ENCODE peak calls at places on chromosome 20, in five cellular contexts. One of them, this sample, is unnamed.

GRCh38 chr20:24462461-24463010 is 6.9 kb upstream of the SYNDIG1 start:
- DNase-seq in A549: no peak
- DNase-seq in SK-N-SH: no peak
- DNase-seq in ovary: no peak
- DNase-seq in H1: no peak
- DNase-seq in this sample: no peak

GRCh38 chr20:34907616-34908469 is 31.4 kb downstream of the ACSS2 start:
- DNase-seq in A549: peak; percentile 63
- DNase-seq in SK-N-SH: peak; percentile 82
- DNase-seq in ovary: peak; percentile 54
- DNase-seq in H1: no peak
- DNase-seq in this sample: no peak

GRCh38 chr20:13008761-13009681 is at the start of gene SPTLC3:
- DNase-seq in A549: no peak
- DNase-seq in SK-N-SH: no peak
- DNase-seq in ovary: peak; percentile 52
- DNase-seq in H1: no peak
- DNase-seq in this sample: peak; percentile 73

GRCh38 chr20:50144362-50144761 is 9.2 kb downstream of the PEDS1 start:
- DNase-seq in A549: peak; percentile 49
- DNase-seq in SK-N-SH: no peak
- DNase-seq in ovary: peak; percentile 55
- DNase-seq in H1: no peak
- DNase-seq in this sample: peak; percentile 89

GRCh38 chr20:50221501-50222323 is 31.1 kb downstream of the CEBPB start:
- DNase-seq in A549: no peak
- DNase-seq in SK-N-SH: no peak
- DNase-seq in ovary: no peak
- DNase-seq in H1: no peak
- DNase-seq in this sample: no peak

GRCh38 chr20:40606237-40606636 is 82.8 kb downstream of the MAFB start:
- DNase-seq in A549: no peak
- DNase-seq in SK-N-SH: no peak
- DNase-seq in ovary: no peak
- DNase-seq in H1: no peak
- DNase-seq in this sample: no peak

GRCh38 chr20:34708621-34709043 is 4.5 kb downstream of the TP53INP2 start:
- DNase-seq in A549: peak; percentile 72
- DNase-seq in SK-N-SH: peak; percentile 76
- DNase-seq in ovary: peak; percentile 73
- DNase-seq in H1: peak; percentile 82
- DNase-seq in this sample: peak; percentile 79

GRCh38 chr20:43776691-43777090 is 49.9 kb upstream of the GTSF1L start:
- DNase-seq in A549: no peak
- DNase-seq in SK-N-SH: no peak
- DNase-seq in ovary: no peak
- DNase-seq in H1: no peak
- DNase-seq in this sample: no peak

GRCh38 chr20:37263686-37264085 is 2.1 kb upstream of the GHRH start:
- DNase-seq in A549: no peak
- DNase-seq in SK-N-SH: no peak
- DNase-seq in ovary: no peak
- DNase-seq in H1: no peak
- DNase-seq in this sample: no peak

GRCh38 chr20:43859994-43860393 is 54.7 kb upstream of the TOX2 start:
- DNase-seq in A549: no peak
- DNase-seq in SK-N-SH: peak; percentile 42
- DNase-seq in ovary: no peak
- DNase-seq in H1: no peak
- DNase-seq in this sample: no peak

GRCh38 chr20:22795897-22796296 is 211.5 kb upstream of the FOXA2 start:
- DNase-seq in A549: peak; percentile 79
- DNase-seq in SK-N-SH: no peak
- DNase-seq in ovary: peak; percentile 82
- DNase-seq in H1: no peak
- DNase-seq in this sample: peak; percentile 89

GRCh38 chr20:54058420-54059139 is 11.8 kb downstream of the BCAS1 start:
- DNase-seq in A549: no peak
- DNase-seq in SK-N-SH: no peak
- DNase-seq in ovary: no peak
- DNase-seq in H1: no peak
- DNase-seq in this sample: no peak

GRCh38 chr20:43375586-43375985 is 82.1 kb upstream of the SRSF6 start:
- DNase-seq in A549: no peak
- DNase-seq in SK-N-SH: no peak
- DNase-seq in ovary: no peak
- DNase-seq in H1: no peak
- DNase-seq in this sample: no peak

GRCh38 chr20:1463971-1464570 is 2.6 kb downstream of the NSFL1C start:
- DNase-seq in A549: no peak
- DNase-seq in SK-N-SH: no peak
- DNase-seq in ovary: no peak
- DNase-seq in H1: peak; percentile 6
- DNase-seq in this sample: no peak

GRCh38 chr20:34965051-34965450 is 9.4 kb downstream of the MYH7B start:
- DNase-seq in A549: no peak
- DNase-seq in SK-N-SH: no peak
- DNase-seq in ovary: no peak
- DNase-seq in H1: no peak
- DNase-seq in this sample: no peak

GRCh38 chr20:24469116-24470030 is at the start of gene SYNDIG1:
- DNase-seq in A549: peak; percentile 25
- DNase-seq in SK-N-SH: peak; percentile 39
- DNase-seq in ovary: no peak
- DNase-seq in H1: peak; percentile 84
- DNase-seq in this sample: peak; percentile 48

GRCh38 chr20:40710608-40711007 is 21.6 kb upstream of the MAFB start:
- DNase-seq in A549: no peak
- DNase-seq in SK-N-SH: no peak
- DNase-seq in ovary: no peak
- DNase-seq in H1: peak; percentile 32
- DNase-seq in this sample: no peak

GRCh38 chr20:42082611-42083010 is 464.4 kb upstream of the CHD6 start:
- DNase-seq in A549: no peak
- DNase-seq in SK-N-SH: peak; percentile 81
- DNase-seq in ovary: peak; percentile 39
- DNase-seq in H1: no peak
- DNase-seq in this sample: no peak

GRCh38 chr20:8095648-8096572 is 36.2 kb upstream of the PLCB1 start:
- DNase-seq in A549: no peak
- DNase-seq in SK-N-SH: no peak
- DNase-seq in ovary: no peak
- DNase-seq in H1: no peak
- DNase-seq in this sample: no peak

GRCh38 chr20:23399568-23400241 is 21.6 kb downstream of the NAPB start:
- DNase-seq in A549: peak; percentile 28
- DNase-seq in SK-N-SH: no peak
- DNase-seq in ovary: no peak
- DNase-seq in H1: no peak
- DNase-seq in this sample: no peak

GRCh38 chr20:8853805-8854338 is 215.0 kb upstream of the PLCB4 start:
- DNase-seq in A549: peak; percentile 70
- DNase-seq in SK-N-SH: peak; percentile 61
- DNase-seq in ovary: peak; percentile 29
- DNase-seq in H1: no peak
- DNase-seq in this sample: no peak

GRCh38 chr20:6524305-6524704 is 243.2 kb upstream of the BMP2 start:
- DNase-seq in A549: no peak
- DNase-seq in SK-N-SH: no peak
- DNase-seq in ovary: no peak
- DNase-seq in H1: no peak
- DNase-seq in this sample: no peak
- H3K9me3 ChIP-seq in A549: peaks cover 21% of the 10 kb centered on the region
- H3K9me3 ChIP-seq in SK-N-SH: no peaks in the 10 kb centered on the region
- H3K9me3 ChIP-seq in ovary: no peaks in the 10 kb centered on the region
- H3K9me3 ChIP-seq in H1: no peaks in the 10 kb centered on the region
- H3K9me3 ChIP-seq in this sample: no peaks in the 10 kb centered on the region

DNA sequence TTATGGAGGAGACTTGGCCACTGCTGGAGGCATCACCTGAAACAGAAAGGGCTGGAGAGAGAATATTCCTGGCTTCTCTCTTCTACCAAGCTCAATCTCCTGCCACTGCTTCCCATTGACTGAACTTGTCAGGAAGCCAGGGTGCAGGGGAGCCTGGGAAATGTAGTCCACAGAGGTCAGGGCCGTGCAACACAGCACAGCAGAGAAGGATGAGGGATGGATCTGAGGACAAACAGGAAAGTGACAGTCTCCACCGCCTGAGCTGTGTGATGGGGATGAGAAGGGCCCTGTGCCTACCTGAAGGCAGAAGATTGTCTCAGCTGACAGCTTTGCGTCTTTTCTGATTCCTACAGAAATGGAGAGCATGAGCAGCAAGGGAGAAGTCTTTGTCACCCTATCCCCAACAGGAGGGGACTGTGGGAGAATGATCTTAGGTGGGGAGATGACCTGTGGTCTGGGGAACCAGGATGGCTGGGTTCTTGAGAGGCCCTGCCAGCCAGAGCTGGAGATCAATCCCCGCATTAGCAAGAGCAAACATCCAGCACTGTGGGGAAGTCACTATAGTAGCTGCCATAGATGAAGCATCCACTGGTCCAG is 114.2 kb downstream of the SNX5 start:
- DNase-seq in A549: peak; percentile 55
- DNase-seq in SK-N-SH: peak; percentile 72
- DNase-seq in ovary: peak; percentile 55
- DNase-seq in H1: no peak
- DNase-seq in this sample: no peak
- TF ChIP-seq EP300 in A549: no peak
- TF ChIP-seq EP300 in SK-N-SH: no peak
- TF ChIP-seq EP300 in ovary: no peak
- TF ChIP-seq EP300 in H1: no peak
- TF ChIP-seq EP300 in this sample: no peak

GRCh38 chr20:60600036-60600435 is 641.8 kb downstream of the CDH26 start:
- DNase-seq in A549: no peak
- DNase-seq in SK-N-SH: no peak
- DNase-seq in ovary: no peak
- DNase-seq in H1: no peak
- DNase-seq in this sample: no peak
- H3K9me3 ChIP-seq in A549: no peaks in the 10 kb centered on the region
- H3K9me3 ChIP-seq in SK-N-SH: no peaks in the 10 kb centered on the region
- H3K9me3 ChIP-seq in ovary: no peaks in the 10 kb centered on the region
- H3K9me3 ChIP-seq in H1: no peaks in the 10 kb centered on the region
- H3K9me3 ChIP-seq in this sample: no peaks in the 10 kb centered on the region

GRCh38 chr20:64183313-64183712 is 19.1 kb downstream of the MYT1 start:
- DNase-seq in A549: no peak
- DNase-seq in SK-N-SH: no peak
- DNase-seq in ovary: no peak
- DNase-seq in H1: no peak
- DNase-seq in this sample: no peak
- TF ChIP-seq EP300 in A549: no peak
- TF ChIP-seq EP300 in SK-N-SH: no peak
- TF ChIP-seq EP300 in ovary: no peak
- TF ChIP-seq EP300 in H1: no peak
- TF ChIP-seq EP300 in this sample: no peak

GRCh38 chr20:61026173-61026572 is 225.9 kb upstream of the CDH4 start:
- DNase-seq in A549: no peak
- DNase-seq in SK-N-SH: no peak
- DNase-seq in ovary: no peak
- DNase-seq in H1: no peak
- DNase-seq in this sample: no peak
- H3K9me3 ChIP-seq in A549: no peaks in the 10 kb centered on the region
- H3K9me3 ChIP-seq in SK-N-SH: no peaks in the 10 kb centered on the region
- H3K9me3 ChIP-seq in ovary: no peaks in the 10 kb centered on the region
- H3K9me3 ChIP-seq in H1: peaks cover 13% of the 10 kb centered on the region
- H3K9me3 ChIP-seq in this sample: no peaks in the 10 kb centered on the region

DNA sequence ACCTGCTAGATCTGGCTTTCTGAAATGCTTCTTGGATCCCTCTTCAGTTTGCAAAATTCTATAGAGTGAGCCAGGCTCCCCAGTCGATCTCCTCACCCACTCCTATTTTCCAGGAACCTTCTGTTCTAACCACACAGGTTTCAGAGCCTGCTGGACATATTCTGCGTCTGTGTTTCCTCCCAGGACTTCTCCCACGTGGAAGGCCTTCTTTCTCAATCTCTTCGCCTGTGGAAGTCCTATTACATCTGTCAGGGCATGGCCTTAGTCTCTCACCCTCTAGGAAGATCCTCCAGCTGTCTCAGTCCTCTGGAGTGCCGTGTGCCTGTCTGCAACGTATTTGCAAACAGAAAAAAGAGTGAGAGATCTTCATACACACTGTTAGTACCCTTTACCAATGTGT is 1.7 kb upstream of the NPEPL1 start:
- DNase-seq in A549: no peak
- DNase-seq in SK-N-SH: no peak
- DNase-seq in ovary: peak; percentile 60
- DNase-seq in H1: peak; percentile 37
- DNase-seq in this sample: no peak
- TF ChIP-seq EP300 in A549: no peak
- TF ChIP-seq EP300 in SK-N-SH: no peak
- TF ChIP-seq EP300 in ovary: peak; percentile 13
- TF ChIP-seq EP300 in H1: no peak
- TF ChIP-seq EP300 in this sample: peak; percentile 76

DNA sequence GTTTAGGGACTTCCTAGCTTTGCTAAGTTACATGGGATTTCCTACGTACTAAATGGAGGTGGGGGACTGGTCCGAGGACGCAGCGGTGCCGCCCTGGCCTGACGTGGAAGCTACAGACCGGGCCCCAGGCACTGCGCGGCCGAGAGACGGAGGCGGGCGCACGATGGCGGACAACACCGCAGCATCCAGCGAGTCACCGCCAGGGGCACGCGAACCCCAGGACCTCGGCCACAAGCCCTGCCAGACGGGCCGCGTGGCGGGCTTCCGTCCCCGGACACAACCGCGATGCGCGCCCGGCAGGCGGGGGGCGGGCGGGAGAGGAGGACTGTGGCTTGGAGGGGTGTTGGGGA is 1516.9 kb upstream of the DEFB115 start:
- DNase-seq in A549: no peak
- DNase-seq in SK-N-SH: peak; percentile 33
- DNase-seq in ovary: no peak
- DNase-seq in H1: no peak
- DNase-seq in this sample: no peak
- H3K9me3 ChIP-seq in A549: no peaks in the 10 kb centered on the region
- H3K9me3 ChIP-seq in SK-N-SH: peaks cover 3% of the 10 kb centered on the region
- H3K9me3 ChIP-seq in ovary: no peaks in the 10 kb centered on the region
- H3K9me3 ChIP-seq in H1: peaks cover 24% of the 10 kb centered on the region
- H3K9me3 ChIP-seq in this sample: no peaks in the 10 kb centered on the region

DNA sequence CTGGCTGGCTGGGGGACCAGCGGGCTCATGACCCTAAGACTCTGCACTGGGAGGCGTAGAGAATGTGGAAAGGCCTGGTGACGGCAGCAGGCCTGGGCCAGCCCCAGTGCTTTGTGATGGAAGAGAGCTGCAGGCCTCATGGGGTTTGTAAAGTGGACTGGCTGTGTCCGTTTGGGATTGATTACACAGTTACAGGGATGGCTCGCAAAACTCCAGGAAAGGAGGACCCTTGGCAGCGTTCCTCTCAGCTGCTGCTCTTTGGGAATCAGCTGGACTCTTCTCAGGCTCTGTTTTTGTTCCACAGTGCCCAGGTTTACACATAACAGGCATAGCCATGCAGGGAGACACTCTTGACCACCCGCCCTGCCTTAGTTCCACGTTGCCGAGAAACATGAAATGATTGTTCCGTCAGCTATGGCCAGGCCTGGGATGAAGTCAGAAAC is 89.0 kb downstream of the SLX4IP start:
- DNase-seq in A549: no peak
- DNase-seq in SK-N-SH: no peak
- DNase-seq in ovary: peak; percentile 74
- DNase-seq in H1: peak; percentile 61
- DNase-seq in this sample: peak; percentile 98
- TF ChIP-seq EP300 in A549: no peak
- TF ChIP-seq EP300 in SK-N-SH: no peak
- TF ChIP-seq EP300 in ovary: no peak
- TF ChIP-seq EP300 in H1: no peak
- TF ChIP-seq EP300 in this sample: peak; percentile 44